ENCODE peak calls at places on chromosomes 6 and 20, in nine cellular contexts. S is testis, C is heart right ventricle, W is body of pancreas, M is fibroblast of pulmonary artery, O is gastrocnemius medialis, T is RWPE2, Y is ovary, K is fibroblast of mammary gland. N is an unnamed sample.

GRCh38 chr6:106475280-106475679 is 114.8 kb downstream of the CRYBG1 start:
- DNase-seq in S (no peak), C (no peak), W (no peak), M (no peak), O (no peak), T (no peak), Y (no peak), K (peak), N (peak)

GRCh38 chr6:45132059-45132458 is 196.1 kb upstream of the RUNX2 start:
- DNase-seq in S (no peak), C (no peak), W (no peak), M (peak), O (no peak), T (no peak), Y (no peak), K (peak), N (peak)

GRCh38 chr6:76752841-76753240 is 680.4 kb upstream of the IMPG1 start:
- DNase-seq in S (no peak), C (no peak), W (no peak), M (no peak), O (no peak), T (no peak), Y (no peak), K (no peak), N (no peak)

GRCh38 chr6:70586114-70586513 is 19.4 kb downstream of the SDHAF4 start:
- DNase-seq in S (no peak), C (no peak), W (no peak), M (no peak), O (no peak), T (no peak), Y (no peak), K (no peak), N (no peak)

GRCh38 chr6:113870917-113871316 is 13.8 kb downstream of the MARCKS start:
- DNase-seq in S (no peak), C (no peak), W (no peak), M (no peak), O (no peak), T (no peak), Y (no peak), K (no peak), N (no peak)

GRCh38 chr6:157982580-157983438 is 1.1 kb downstream of the SYNJ2 start:
- DNase-seq in S (peak), C (no peak), W (peak), M (peak), O (no peak), T (no peak), Y (no peak), K (peak), N (peak)

GRCh38 chr20:13995841-13996240 is 525 bp downstream of the MACROD2 start:
- DNase-seq in S (peak), C (peak), W (peak), M (no peak), O (peak), T (peak), Y (peak), K (no peak), N (no peak)

GRCh38 chr6:57069920-57070331 is 20.1 kb upstream of the ZNF451 start:
- DNase-seq in S (no peak), C (no peak), W (no peak), M (no peak), O (no peak), T (no peak), Y (no peak), K (no peak), N (no peak)

GRCh38 chr20:38123021-38123587 is 42.0 kb downstream of the TGM2 start:
- DNase-seq in S (peak), C (peak), W (no peak), M (peak), O (no peak), T (peak), Y (peak), K (no peak), N (peak)

GRCh38 chr6:73248192-73248898 is 14.7 kb downstream of the KHDC1 start:
- DNase-seq in S (no peak), C (no peak), W (no peak), M (no peak), O (no peak), T (no peak), Y (no peak), K (no peak), N (no peak)

GRCh38 chr6:88381289-88381642 is 215.1 kb upstream of the CNR1 start:
- DNase-seq in S (no peak), C (no peak), W (no peak), M (no peak), O (no peak), T (no peak), Y (no peak), K (no peak), N (no peak)

GRCh38 chr6:80457044-80457933 is 350.8 kb downstream of the BCKDHB start:
- DNase-seq in S (peak), C (peak), W (peak), M (peak), O (peak), T (peak), Y (peak), K (peak), N (peak)

GRCh38 chr6:16236648-16237199 is 1.7 kb upstream of the GMPR start:
- DNase-seq in S (peak), C (no peak), W (peak), M (peak), O (no peak), T (no peak), Y (no peak), K (peak), N (peak)

GRCh38 chr6:33689879-33690278 is 21.6 kb downstream of the UQCC2 start:
- DNase-seq in S (no peak), C (no peak), W (no peak), M (no peak), O (no peak), T (no peak), Y (no peak), K (no peak), N (no peak)

GRCh38 chr6:42523158-42523814 is 40.5 kb upstream of the UBR2 start:
- DNase-seq in S (peak), C (no peak), W (no peak), M (no peak), O (no peak), T (no peak), Y (no peak), K (peak), N (no peak)

GRCh38 chr6:21005816-21006553 is 471.7 kb downstream of the CDKAL1 start:
- DNase-seq in S (no peak), C (no peak), W (no peak), M (peak), O (no peak), T (no peak), Y (no peak), K (peak), N (peak)

GRCh38 chr6:158488065-158488464 is 71.8 kb upstream of the TMEM181 start:
- DNase-seq in S (no peak), C (no peak), W (no peak), M (peak), O (no peak), T (no peak), Y (no peak), K (peak), N (peak)

GRCh38 chr20:3203315-3204123 is 963 bp downstream of the DDRGK1 start:
- DNase-seq in S (peak), C (no peak), W (peak), M (no peak), O (no peak), T (no peak), Y (peak), K (peak), N (peak)

GRCh38 chr20:45845452-45845851 is 11.7 kb downstream of the ACOT8 start:
- DNase-seq in S (no peak), C (no peak), W (no peak), M (no peak), O (no peak), T (no peak), Y (no peak), K (no peak), N (no peak)

GRCh38 chr6:5095236-5095635 is 10.1 kb downstream of the PPP1R3G start:
- DNase-seq in S (no peak), C (no peak), W (no peak), M (no peak), O (no peak), T (no peak), Y (no peak), K (peak), N (no peak)

GRCh38 chr6:32168807-32169206 is 4.4 kb downstream of the EGFL8 start:
- DNase-seq in S (no peak), C (no peak), W (no peak), M (peak), O (no peak), T (no peak), Y (no peak), K (peak), N (no peak)

GRCh38 chr20:2759143-2759542 is 41.3 kb downstream of the CPXM1 start:
- DNase-seq in S (no peak), C (no peak), W (no peak), M (no peak), O (no peak), T (no peak), Y (no peak), K (no peak), N (no peak)

GRCh38 chr6:139152088-139152891 is 17.4 kb downstream of the HECA start:
- DNase-seq in S (no peak), C (no peak), W (no peak), M (no peak), O (no peak), T (no peak), Y (no peak), K (no peak), N (no peak)

GRCh38 chr6:71496018-71496800 is 207.6 kb downstream of the OGFRL1 start:
- DNase-seq in S (no peak), C (peak), W (no peak), M (peak), O (no peak), T (no peak), Y (no peak), K (no peak), N (peak)

GRCh38 chr6:11094411-11094851 is 797 bp downstream of the SMIM13 start:
- DNase-seq in S (peak), C (peak), W (peak), M (peak), O (no peak), T (peak), Y (no peak), K (peak), N (peak)

GRCh38 chr20:59933296-59933848 is at the start of gene SYCP2:
- DNase-seq in S (peak), C (peak), W (peak), M (peak), O (no peak), T (peak), Y (no peak), K (peak), N (peak)

GRCh38 chr20:38434310-38434741 is 802 bp downstream of the SNHG17 start:
- DNase-seq in S (peak), C (no peak), W (no peak), M (peak), O (no peak), T (no peak), Y (peak), K (no peak), N (peak)

GRCh38 chr20:38091447-38092216 is 58.1 kb downstream of the RPRD1B start:
- DNase-seq in S (no peak), C (peak), W (no peak), M (no peak), O (no peak), T (no peak), Y (no peak), K (peak), N (no peak)

GRCh38 chr6:141394125-141394536 is 738.6 kb upstream of the GJE1 start:
- DNase-seq in S (no peak), C (no peak), W (no peak), M (no peak), O (no peak), T (no peak), Y (no peak), K (no peak), N (no peak)
- H3K4me3 ChIP-seq in S (no peak), C (no peak), W (no peak), M (no peak), O (no peak), T (no peak), Y (no peak), K (no peak), N (no peak)

GRCh38 chr20:48716541-48716940 is 111.3 kb downstream of the PREX1 start:
- DNase-seq in S (no peak), C (no peak), W (no peak), M (no peak), O (no peak), T (peak), Y (no peak), K (no peak), N (no peak)

GRCh38 chr20:48716086-48716485 is 111.7 kb downstream of the PREX1 start:
- DNase-seq in S (no peak), C (no peak), W (no peak), M (no peak), O (no peak), T (peak), Y (no peak), K (no peak), N (no peak)

GRCh38 chr20:48717959-48718223 is 109.9 kb downstream of the PREX1 start:
- DNase-seq in S (no peak), C (no peak), W (no peak), M (no peak), O (no peak), T (no peak), Y (no peak), K (no peak), N (no peak)

GRCh38 chr20:48718914-48719578 is 108.8 kb downstream of the PREX1 start:
- DNase-seq in S (no peak), C (no peak), W (no peak), M (no peak), O (no peak), T (no peak), Y (no peak), K (no peak), N (no peak)

GRCh38 chr20:48717095-48717958 is 110.5 kb downstream of the PREX1 start:
- DNase-seq in S (no peak), C (no peak), W (no peak), M (no peak), O (no peak), T (no peak), Y (no peak), K (no peak), N (no peak)
- TF ChIP-seq CTCF in S (no peak), C (no peak), W (no peak), M (no peak), O (no peak), T (no peak), Y (no peak), K (no peak), N (no peak)

DNA sequence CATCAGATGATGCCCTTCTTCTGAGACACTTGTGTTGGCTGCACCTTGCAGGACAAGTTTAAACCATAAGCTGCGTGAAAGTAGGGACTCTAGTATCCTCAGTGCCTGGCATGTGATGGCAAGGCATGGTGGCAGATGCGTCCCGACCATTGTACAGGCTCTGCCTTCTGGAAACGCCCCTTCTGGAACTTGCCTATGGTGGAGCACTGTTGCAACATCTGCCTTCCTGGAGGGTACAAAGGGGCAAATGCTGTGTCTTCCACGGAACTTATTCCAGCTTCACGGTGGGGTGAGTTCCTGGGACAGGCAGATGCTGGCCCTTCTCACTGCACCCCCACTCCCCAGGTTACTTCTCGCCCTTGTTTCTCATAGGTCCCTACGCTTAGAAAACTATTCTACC is 232.8 kb downstream of the THBS2 start:
- DNase-seq in S (no peak), C (no peak), W (no peak), M (no peak), O (no peak), T (no peak), Y (no peak), K (no peak), N (no peak)
- H3K4me3 ChIP-seq in S (no peak), C (no peak), W (no peak), M (no peak), O (no peak), T (no peak), Y (no peak), K (no peak), N (no peak)

GRCh38 chr6:1643830-1644445 is 34.2 kb downstream of the FOXC1 start:
- DNase-seq in S (no peak), C (no peak), W (no peak), M (no peak), O (no peak), T (no peak), Y (no peak), K (no peak), N (no peak)

GRCh38 chr6:1643111-1643510 is 33.4 kb downstream of the FOXC1 start:
- DNase-seq in S (no peak), C (no peak), W (no peak), M (no peak), O (no peak), T (no peak), Y (no peak), K (no peak), N (no peak)

GRCh38 chr6:1639430-1639829 is 29.7 kb downstream of the FOXC1 start:
- DNase-seq in S (no peak), C (no peak), W (no peak), M (no peak), O (no peak), T (no peak), Y (no peak), K (no peak), N (no peak)

GRCh38 chr6:1640476-1640875 is 30.8 kb downstream of the FOXC1 start:
- DNase-seq in S (no peak), C (no peak), W (no peak), M (no peak), O (no peak), T (no peak), Y (no peak), K (no peak), N (no peak)

GRCh38 chr6:1641391-1641790 is 31.7 kb downstream of the FOXC1 start:
- DNase-seq in S (no peak), C (no peak), W (peak), M (no peak), O (no peak), T (no peak), Y (no peak), K (no peak), N (no peak)
- TF ChIP-seq CTCF in S (no peak), C (no peak), W (peak), M (no peak), O (no peak), T (no peak), Y (no peak), K (no peak), N (no peak)

DNA sequence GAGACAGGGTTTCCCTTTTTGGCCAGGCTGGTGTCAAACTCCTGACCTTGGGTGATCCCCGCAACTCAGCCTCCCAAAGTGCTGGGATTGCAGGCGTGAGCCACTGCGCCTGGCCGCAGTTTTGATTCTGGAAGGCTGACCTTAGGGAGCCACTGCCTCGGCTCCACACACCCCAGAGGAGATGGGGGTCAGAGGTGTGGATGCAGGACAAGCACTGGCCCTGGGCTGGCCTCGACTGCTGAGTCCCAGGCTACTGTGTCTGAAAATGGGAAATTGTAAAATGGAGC is 1.5 kb downstream of the ZBP1 start:
- DNase-seq in S (no peak), C (no peak), W (no peak), M (no peak), O (no peak), T (no peak), Y (no peak), K (no peak), N (no peak)
- H3K4me3 ChIP-seq in S (no peak), C (no peak), W (no peak), M (no peak), O (no peak), T (no peak), Y (no peak), K (no peak), N (no peak)

GRCh38 chr20:51092238-51092822 is 69.4 kb upstream of the KCNG1 start:
- DNase-seq in S (no peak), C (no peak), W (no peak), M (no peak), O (no peak), T (no peak), Y (no peak), K (no peak), N (peak)

GRCh38 chr20:51093240-51093763 is 70.4 kb upstream of the KCNG1 start:
- DNase-seq in S (no peak), C (no peak), W (no peak), M (no peak), O (no peak), T (no peak), Y (no peak), K (no peak), N (no peak)

GRCh38 chr20:51089272-51089671 is 66.4 kb upstream of the KCNG1 start:
- DNase-seq in S (no peak), C (no peak), W (no peak), M (no peak), O (no peak), T (peak), Y (no peak), K (no peak), N (no peak)

GRCh38 chr20:51089840-51090239 is 66.9 kb upstream of the KCNG1 start:
- DNase-seq in S (no peak), C (no peak), W (no peak), M (no peak), O (no peak), T (no peak), Y (no peak), K (no peak), N (no peak)

GRCh38 chr20:51091564-51092195 is 68.8 kb upstream of the KCNG1 start:
- DNase-seq in S (no peak), C (no peak), W (no peak), M (no peak), O (no peak), T (no peak), Y (no peak), K (no peak), N (no peak)
- TF ChIP-seq CTCF in S (no peak), C (no peak), W (no peak), M (no peak), O (no peak), T (no peak), Y (no peak), K (no peak), N (no peak)

DNA sequence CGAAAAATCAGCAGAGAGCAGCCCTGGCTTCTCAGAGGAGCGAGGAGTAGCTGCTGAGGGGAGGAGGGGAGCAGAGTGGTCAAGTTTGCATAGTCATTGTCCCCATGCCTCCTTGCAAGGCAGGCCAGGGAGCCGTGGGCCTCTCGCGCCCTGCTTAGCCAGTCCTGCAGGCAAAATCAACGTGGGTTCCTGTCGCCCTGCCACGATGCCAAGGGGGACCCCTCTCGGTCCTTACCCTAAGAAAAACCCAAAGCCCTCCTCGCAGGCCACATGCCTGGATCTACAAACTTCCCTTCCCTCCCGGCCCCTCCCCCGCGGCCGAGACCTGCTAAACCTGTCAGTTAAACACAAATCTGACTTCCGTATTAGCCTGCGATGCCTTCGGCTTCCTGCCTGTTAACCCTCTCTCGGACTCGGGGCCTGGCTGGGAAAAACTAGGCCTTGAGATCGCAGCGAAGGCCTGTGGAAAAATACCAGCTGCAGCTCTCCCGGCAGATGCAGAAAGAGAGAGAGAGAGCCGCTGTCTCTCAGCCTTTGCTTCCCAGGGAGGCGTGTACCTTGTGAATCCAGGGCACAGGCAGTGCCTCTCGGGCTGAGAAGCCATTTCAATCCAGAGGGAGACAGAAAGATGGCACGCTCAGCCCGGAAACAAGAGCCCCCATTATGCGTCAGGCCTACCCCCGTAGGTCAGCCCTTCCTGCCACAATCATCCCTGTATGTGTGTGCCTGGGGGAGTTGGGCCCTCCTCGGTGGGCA is 975 bp upstream of the ZMYND8 start:
- DNase-seq in S (peak), C (peak), W (peak), M (peak), O (peak), T (peak), Y (peak), K (peak), N (peak)
- H3K4me3 ChIP-seq in S (peak), C (no peak), W (no peak), M (peak), O (peak), T (no peak), Y (no peak), K (peak), N (no peak)

N was measured in cardiac fibroblast.